ENCODE peak calls at places on chromosomes 13 and 19, in nine cellular contexts. H, C, B, K, P, I, W, E and Z are unnamed samples.
A peak's percentile ranks its signal among the peaks of the same experiment; 100 is the strongest.

GRCh38 chr13:113802090-113802531 is 43.1 kb downstream of the TMEM255B start:
- DNase-seq in H (peak; percentile 30), E (peak; percentile 84), W (peak; percentile 51), I (no peak), B (peak; percentile 78), C (no peak), P (peak; percentile 81), K (no peak), Z (peak; percentile 34)

GRCh38 chr13:40191186-40191980 is 475.1 kb downstream of the FOXO1 start:
- DNase-seq in E (no peak), C (no peak), W (peak; percentile 61), P (no peak), K (no peak), I (no peak), B (no peak), H (no peak), Z (no peak)

GRCh38 chr19:49157445-49158224 is at the start of gene TRPM4:
- DNase-seq in I (peak; percentile 92), B (peak; percentile 95), E (peak; percentile 97), P (peak; percentile 95), K (peak; percentile 93), H (no peak), W (peak; percentile 46), C (peak; percentile 93), Z (peak; percentile 98)

GRCh38 chr19:2888739-2889224 is 11.9 kb upstream of the ZNF57 start:
- DNase-seq in P (no peak), C (peak; percentile 23), W (no peak), H (no peak), K (no peak), I (peak; percentile 58), B (peak; percentile 80), E (peak; percentile 64), Z (no peak)

GRCh38 chr13:32587014-32587773 is 942 bp downstream of the PDS5B start:
- DNase-seq in B (peak; percentile 91), I (peak; percentile 77), K (peak; percentile 74), E (peak; percentile 76), P (peak; percentile 71), C (peak; percentile 58), H (peak; percentile 54), W (peak; percentile 59), Z (peak; percentile 75)

GRCh38 chr19:48518207-48518606 is 6.6 kb upstream of the LMTK3 start:
- DNase-seq in B (no peak), H (no peak), C (no peak), E (no peak), P (no peak), K (no peak), W (no peak), I (no peak), Z (no peak)

GRCh38 chr19:56120371-56121179 is 520 bp downstream of the ZNF787 start:
- DNase-seq in E (peak; percentile 67), W (peak; percentile 59), C (peak; percentile 87), P (peak; percentile 73), I (peak; percentile 86), K (peak; percentile 87), H (peak; percentile 82), B (peak; percentile 97), Z (peak; percentile 91)

GRCh38 chr13:113184568-113185440 is 23.7 kb downstream of the PCID2 start:
- DNase-seq in E (no peak), B (no peak), P (no peak), K (no peak), C (no peak), W (no peak), I (no peak), H (no peak), Z (no peak)

GRCh38 chr13:110250258-110250891 is 56.6 kb downstream of the COL4A1 start:
- DNase-seq in B (no peak), K (no peak), E (no peak), P (peak; percentile 38), W (peak; percentile 71), I (peak; percentile 78), C (no peak), H (no peak), Z (no peak)

GRCh38 chr19:50728084-50728737 is 5.0 kb downstream of the CLEC11A start:
- DNase-seq in W (no peak), B (peak; percentile 88), C (peak; percentile 38), H (no peak), I (peak; percentile 74), E (peak; percentile 99), K (peak; percentile 98), P (peak; percentile 95), Z (peak; percentile 48)

GRCh38 chr19:15251749-15252397 is 19.6 kb upstream of the EPHX3 start:
- DNase-seq in P (peak; percentile 84), W (peak; percentile 90), H (no peak), K (peak; percentile 79), B (no peak), I (peak; percentile 88), C (peak; percentile 53), E (peak; percentile 93), Z (peak; percentile 56)

GRCh38 chr13:47897411-47898050 is 103.5 kb downstream of the SUCLA2 start:
- DNase-seq in P (no peak), W (peak; percentile 82), I (no peak), E (peak; percentile 69), H (no peak), B (no peak), C (no peak), K (no peak), Z (no peak)

GRCh38 chr13:49225358-49226042 is 5.4 kb downstream of the MLNR start:
- DNase-seq in I (no peak), H (no peak), C (no peak), E (no peak), B (no peak), W (no peak), K (no peak), P (no peak), Z (no peak)

GRCh38 chr13:101579291-101579802 is 126.9 kb downstream of the ITGBL1 start:
- DNase-seq in I (no peak), B (no peak), W (peak; percentile 54), E (no peak), C (no peak), P (no peak), K (peak; percentile 71), H (no peak), Z (no peak)

GRCh38 chr13:52399708-52400107 is 6.3 kb downstream of the THSD1 start:
- DNase-seq in H (no peak), C (no peak), K (no peak), E (peak; percentile 22), B (no peak), W (no peak), P (no peak), I (no peak), Z (no peak)

GRCh38 chr13:107339209-107339608 is 771.3 kb upstream of the ARGLU1 start:
- DNase-seq in B (no peak), P (no peak), K (no peak), W (peak; percentile 44), I (no peak), H (no peak), E (peak; percentile 19), C (no peak), Z (no peak)

GRCh38 chr13:113532156-113532806 is 41.8 kb upstream of the DCUN1D2 start:
- DNase-seq in W (no peak), B (peak; percentile 34), H (no peak), I (no peak), P (peak; percentile 58), E (peak; percentile 73), C (no peak), K (peak; percentile 23), Z (no peak)

GRCh38 chr13:29402168-29402621 is 193.3 kb downstream of the SLC7A1 start:
- DNase-seq in B (no peak), H (peak; percentile 11), E (no peak), W (peak; percentile 39), P (no peak), K (no peak), C (no peak), I (no peak), Z (no peak)

GRCh38 chr19:40803857-40804782 is 5.1 kb downstream of the EGLN2 start:
- DNase-seq in P (no peak), C (peak; percentile 70), B (no peak), K (no peak), W (no peak), I (no peak), H (peak; percentile 24), E (peak; percentile 56), Z (peak; percentile 86)

GRCh38 chr13:98033277-98034247 is 80.1 kb downstream of the IPO5 start:
- DNase-seq in E (peak; percentile 72), B (no peak), W (peak; percentile 25), H (no peak), P (no peak), K (peak; percentile 87), C (peak; percentile 22), I (no peak), Z (no peak)
- TF ChIP-seq CTCF in E (peak; percentile 63), B (peak; percentile 31), W (peak; percentile 33), H (no peak), P (no peak), K (peak; percentile 60), C (no peak), I (no peak), Z (no peak)

DNA sequence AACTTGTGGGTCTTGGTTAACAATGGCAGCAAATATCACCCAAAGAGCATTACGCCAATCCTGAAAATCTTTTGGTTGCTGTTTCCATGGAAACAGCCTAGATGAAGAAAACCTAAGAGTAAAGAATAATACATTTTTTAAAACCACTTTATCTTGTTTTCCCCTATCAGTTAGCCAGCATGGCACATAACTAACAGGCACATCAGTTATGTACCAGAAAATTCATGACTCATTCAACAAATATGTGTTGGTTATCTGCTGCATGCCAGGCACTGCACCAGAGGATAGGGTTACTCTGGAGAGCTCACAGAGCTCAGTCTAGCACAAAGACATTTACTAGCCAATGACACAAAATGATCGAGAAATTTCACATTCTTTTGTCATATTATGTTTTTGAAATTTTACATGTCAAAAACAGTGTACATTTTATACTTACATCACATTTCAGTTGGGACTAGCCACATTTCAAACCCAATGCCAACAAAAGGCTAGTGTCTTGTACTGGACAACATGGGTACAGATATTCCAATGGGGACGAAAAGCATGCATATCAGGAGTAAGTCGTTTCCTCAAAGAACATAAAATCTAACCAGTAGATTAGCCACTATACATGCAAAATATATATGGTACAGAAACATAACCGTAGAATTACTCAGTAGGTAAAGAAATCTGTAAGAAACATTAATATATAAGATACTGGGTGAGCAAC is 20.3 kb downstream of the LNX2 start:
- DNase-seq in W (peak; percentile 81), H (no peak), E (peak; percentile 41), I (no peak), B (no peak), K (peak; percentile 71), C (no peak), P (no peak), Z (no peak)
- H3K27ac ChIP-seq in W (no peak overlapping the region), H (no peak overlapping the region), E (no peak overlapping the region), I (no peak overlapping the region), B (no peak overlapping the region), K (no peak overlapping the region), C (no peak overlapping the region), P (no peak overlapping the region), Z (no peak overlapping the region)

DNA sequence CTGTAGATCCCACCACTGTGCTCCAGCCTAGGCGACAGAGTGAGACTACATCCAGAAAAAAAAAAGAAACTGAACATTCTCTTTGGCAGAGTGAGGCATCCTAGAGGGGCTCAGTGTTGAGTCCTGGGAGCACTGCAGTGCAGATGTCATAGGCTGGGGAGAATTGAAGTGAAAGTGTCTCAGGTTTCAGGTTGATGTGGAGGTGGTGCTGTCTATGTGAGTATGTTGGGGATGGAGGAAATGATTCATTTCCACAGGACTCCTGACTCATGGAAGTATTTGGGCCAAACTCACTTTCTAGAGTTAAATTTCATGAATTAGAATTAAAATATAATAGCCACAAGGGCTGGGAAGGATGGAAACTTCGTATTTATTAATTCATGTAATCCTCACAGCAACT is 134.4 kb upstream of the TSC22D1 start:
- DNase-seq in E (no peak), K (peak; percentile 26), I (no peak), B (no peak), H (no peak), P (no peak), W (peak; percentile 98), C (no peak), Z (no peak)
- H3K4me3 ChIP-seq in E (no peak overlapping the region), K (no peak overlapping the region), I (no peak overlapping the region), B (no peak overlapping the region), H (no peak overlapping the region), P (no peak overlapping the region), W (no peak overlapping the region), C (no peak overlapping the region), Z (no peak overlapping the region)

GRCh38 chr19:11578342-11579142 is 1.1 kb upstream of the ACP5 start:
- DNase-seq in H (no peak), E (peak; percentile 67), P (peak; percentile 73), B (peak; percentile 88), W (no peak), K (no peak), C (no peak), I (peak; percentile 44), Z (peak; percentile 74)
- TF ChIP-seq CTCF in H (no peak), E (no peak), P (no peak), B (no peak), W (no peak), K (no peak), C (no peak), I (no peak), Z (no peak)